ENCODE peak calls at places on chromosome 19, in eight cellular contexts. P, M, T, J, L, N, V and A are unnamed samples.

GRCh38 chr19:48176226-48176625 is 5.7 kb downstream of the ZSWIM9 start:
- DNase-seq in P (no peak), M (no peak), T (no peak), J (no peak), L (no peak), N (no peak), V (no peak), A (no peak)

GRCh38 chr19:2983351-2984195 is 6.2 kb downstream of the TLE6 start:
- DNase-seq in P (peak), M (peak), T (no peak), J (peak), L (peak), N (peak), V (peak), A (no peak)

GRCh38 chr19:53019684-53020083 is 6.0 kb downstream of the ERVV-1 start:
- DNase-seq in P (no peak), M (no peak), T (no peak), J (no peak), L (no peak), N (no peak), V (no peak), A (no peak)

GRCh38 chr19:55423225-55423967 is 15.8 kb upstream of the UBE2S start:
- DNase-seq in P (no peak), M (no peak), T (no peak), J (no peak), L (no peak), N (no peak), V (no peak), A (no peak)

GRCh38 chr19:30163663-30164062 is 208.5 kb upstream of the ZNF536 start:
- DNase-seq in P (no peak), M (no peak), T (no peak), J (no peak), L (no peak), N (no peak), V (no peak), A (no peak)

GRCh38 chr19:56764296-56764695 is 76.2 kb downstream of the PEG3 start:
- DNase-seq in P (no peak), M (no peak), T (no peak), J (no peak), L (no peak), N (no peak), V (no peak), A (no peak)

GRCh38 chr19:2458054-2458453 is 1.3 kb upstream of the LMNB2 start:
- DNase-seq in P (no peak), M (no peak), T (no peak), J (no peak), L (no peak), N (no peak), V (no peak), A (no peak)

GRCh38 chr19:29337029-29337428 is 124.1 kb upstream of the UQCRFS1 start:
- DNase-seq in P (no peak), M (no peak), T (no peak), J (no peak), L (no peak), N (no peak), V (no peak), A (no peak)

GRCh38 chr19:2270572-2271515 is 11.1 kb downstream of the PEAK3 start:
- DNase-seq in P (peak), M (peak), T (peak), J (peak), L (peak), N (peak), V (peak), A (no peak)

GRCh38 chr19:38035515-38036495 is 128.8 kb downstream of the SIPA1L3 start:
- DNase-seq in P (peak), M (no peak), T (no peak), J (no peak), L (no peak), N (no peak), V (peak), A (no peak)

GRCh38 chr19:41144403-41144802 is 30.2 kb downstream of the CYP2F1 start:
- DNase-seq in P (peak), M (peak), T (peak), J (peak), L (peak), N (peak), V (peak), A (no peak)

GRCh38 chr19:8021374-8021773 is 15.9 kb upstream of the ELAVL1 start:
- DNase-seq in P (no peak), M (no peak), T (no peak), J (no peak), L (no peak), N (no peak), V (no peak), A (no peak)

GRCh38 chr19:2624537-2625091 is 77.9 kb downstream of the GNG7 start:
- DNase-seq in P (no peak), M (no peak), T (no peak), J (peak), L (peak), N (no peak), V (no peak), A (no peak)

GRCh38 chr19:10335149-10336053 is 2.1 kb upstream of the RAVER1 start:
- DNase-seq in P (no peak), M (no peak), T (no peak), J (no peak), L (no peak), N (no peak), V (no peak), A (no peak)

GRCh38 chr19:42076375-42076944 is 494 bp downstream of the ZNF574 start:
- DNase-seq in P (peak), M (peak), T (no peak), J (no peak), L (no peak), N (no peak), V (no peak), A (no peak)

GRCh38 chr19:10508707-10509106 is 5.6 kb upstream of the KEAP1 start:
- DNase-seq in P (no peak), M (no peak), T (no peak), J (no peak), L (no peak), N (no peak), V (no peak), A (no peak)

DNA sequence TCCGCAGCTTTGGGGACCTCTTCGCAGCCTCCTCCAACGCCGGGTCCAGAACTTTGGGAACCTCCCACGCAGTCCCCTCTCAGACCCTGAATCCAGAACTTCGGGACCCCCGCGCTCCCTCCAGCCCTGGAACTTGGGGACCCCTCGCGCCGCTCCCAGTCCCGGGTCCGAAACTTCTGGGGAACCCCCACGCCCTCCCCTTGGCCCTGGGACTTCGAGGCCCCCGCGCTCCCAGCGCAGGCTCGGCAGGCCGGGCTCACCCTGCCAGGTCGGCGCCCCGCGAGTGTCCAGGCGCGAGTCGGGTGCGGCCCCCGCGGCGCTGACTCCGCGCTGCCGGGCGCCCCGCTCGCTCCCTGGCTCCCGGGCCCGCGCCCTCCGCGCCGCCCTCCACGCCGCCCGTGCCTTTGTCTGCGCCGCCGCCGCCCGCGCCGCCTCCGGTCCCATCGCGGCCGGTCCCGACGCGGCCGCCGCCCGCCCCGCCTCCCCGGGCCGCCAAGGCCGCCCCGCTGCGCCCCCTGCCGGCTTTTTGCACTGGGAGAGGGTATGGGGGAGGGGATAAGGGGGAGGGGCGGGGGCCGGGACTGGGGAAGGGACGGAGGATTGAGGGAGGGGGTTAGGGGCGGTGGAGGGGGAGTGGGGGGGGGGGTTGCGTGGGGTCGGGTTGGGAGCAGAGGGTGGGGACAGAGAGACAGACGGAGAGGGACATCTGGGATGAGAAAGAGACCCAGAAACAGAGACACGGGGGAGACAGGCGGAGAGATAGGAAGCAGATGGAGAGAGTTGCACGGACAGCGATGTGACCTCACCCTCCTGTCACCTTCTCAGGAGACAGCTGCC is at the start of gene HOMER3:
- DNase-seq in P (peak), M (peak), T (peak), J (peak), L (peak), N (peak), V (peak), A (no peak)
- TF ChIP-seq CTCF in P (peak), M (no peak), T (peak), J (no peak), L (peak), N (peak), V (peak), A (peak)

GRCh38 chr19:46611791-46612190 is 10.7 kb downstream of the CALM3 start:
- DNase-seq in P (peak), M (no peak), T (no peak), J (no peak), L (no peak), N (peak), V (no peak), A (no peak)
- H3K4me3 ChIP-seq in P (no peak), M (no peak), T (no peak), J (no peak), L (no peak), N (no peak), V (no peak), A (no peak)

DNA sequence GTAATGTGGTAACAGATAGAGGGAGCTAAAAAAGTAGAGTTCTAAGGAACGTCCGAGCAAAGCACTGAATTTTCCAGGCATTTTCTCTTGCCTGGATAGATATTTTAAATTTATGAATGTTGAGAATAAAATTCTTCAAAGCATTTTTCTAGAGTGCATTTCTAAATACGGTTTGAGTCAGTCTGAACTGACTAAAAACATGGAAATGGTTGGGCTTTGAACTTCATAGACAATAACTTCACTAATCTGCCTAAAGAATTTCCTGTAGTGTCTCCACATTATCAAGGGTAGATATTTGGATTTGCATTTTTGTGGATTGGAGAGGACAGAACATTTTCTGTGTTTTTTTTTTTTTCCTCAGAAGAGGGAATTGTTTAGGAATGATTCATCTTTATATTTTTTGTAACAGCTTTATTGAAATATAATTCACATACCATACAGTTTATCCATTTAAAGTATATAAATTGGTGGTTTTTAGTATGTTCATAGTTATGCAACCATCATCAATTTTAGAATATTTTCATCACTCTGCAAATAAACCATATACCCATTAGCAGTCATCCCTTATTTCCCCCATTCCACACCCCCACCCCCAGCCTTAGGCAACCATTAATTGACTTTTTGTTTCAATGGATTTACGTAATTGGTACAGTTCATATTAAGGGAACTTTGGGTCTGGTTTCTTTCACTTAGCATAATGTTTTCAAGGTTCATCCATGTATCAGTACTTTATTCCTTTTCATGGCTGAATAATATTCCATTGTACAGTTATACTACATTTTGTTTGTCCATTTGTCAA is 20.7 kb downstream of the GARRE1 start:
- DNase-seq in P (no peak), M (peak), T (no peak), J (no peak), L (no peak), N (no peak), V (peak), A (peak)
- TF ChIP-seq CTCF in P (no peak), M (no peak), T (no peak), J (no peak), L (peak), N (no peak), V (peak), A (no peak)

GRCh38 chr19:11814707-11815050 is 606 bp downstream of the ZNF440 start:
- DNase-seq in P (no peak), M (peak), T (no peak), J (no peak), L (peak), N (no peak), V (peak), A (no peak)

DNA sequence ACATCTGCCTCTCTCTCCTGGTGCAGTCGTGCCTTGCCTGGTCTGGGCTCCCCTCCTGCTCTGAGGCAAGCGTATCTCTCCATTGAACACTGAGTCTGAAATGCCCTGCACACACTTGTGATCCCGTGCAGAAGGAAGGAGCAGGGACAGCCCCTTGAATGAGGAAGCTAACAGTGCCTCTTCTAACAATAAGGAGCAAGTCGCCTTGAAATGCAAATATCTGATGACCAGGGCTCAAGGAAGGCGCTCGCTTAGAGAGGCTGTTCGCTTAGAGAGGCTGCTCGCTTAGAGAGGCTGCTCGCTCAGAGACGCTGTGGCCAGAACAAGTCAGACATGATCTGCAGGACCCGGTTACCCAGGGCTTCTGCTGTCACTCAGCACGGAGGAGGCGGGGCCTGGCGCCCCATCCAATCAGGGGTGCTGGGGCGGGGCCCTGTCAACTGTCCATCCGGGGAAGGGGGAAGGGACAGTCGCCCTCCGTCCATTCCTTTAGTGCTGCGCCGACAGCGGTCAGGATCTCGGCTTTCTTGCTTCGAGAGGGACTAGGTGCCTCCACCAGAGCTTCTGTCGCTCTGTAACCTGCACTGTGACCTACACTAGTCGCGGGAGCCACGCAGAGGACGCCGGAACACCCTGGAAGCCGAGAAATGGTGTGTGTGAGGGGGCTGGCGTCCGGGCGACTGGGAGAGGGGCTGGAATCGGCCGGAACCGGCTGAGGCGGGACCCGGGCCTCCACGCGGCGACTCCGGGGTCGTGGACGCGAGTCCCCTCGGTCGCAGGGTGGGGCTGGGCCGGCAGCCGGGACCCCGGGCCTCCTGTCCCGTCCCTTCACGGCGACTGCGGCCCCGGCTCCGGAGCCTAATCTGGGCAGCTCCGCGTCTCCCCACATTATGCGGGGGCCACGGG is at the start of gene ZNF440:
- DNase-seq in P (peak), M (peak), T (no peak), J (peak), L (peak), N (peak), V (peak), A (peak)
- H3K4me3 ChIP-seq in P (peak), M (peak), T (no peak), J (peak), L (peak), N (peak), V (peak), A (peak)

DNA sequence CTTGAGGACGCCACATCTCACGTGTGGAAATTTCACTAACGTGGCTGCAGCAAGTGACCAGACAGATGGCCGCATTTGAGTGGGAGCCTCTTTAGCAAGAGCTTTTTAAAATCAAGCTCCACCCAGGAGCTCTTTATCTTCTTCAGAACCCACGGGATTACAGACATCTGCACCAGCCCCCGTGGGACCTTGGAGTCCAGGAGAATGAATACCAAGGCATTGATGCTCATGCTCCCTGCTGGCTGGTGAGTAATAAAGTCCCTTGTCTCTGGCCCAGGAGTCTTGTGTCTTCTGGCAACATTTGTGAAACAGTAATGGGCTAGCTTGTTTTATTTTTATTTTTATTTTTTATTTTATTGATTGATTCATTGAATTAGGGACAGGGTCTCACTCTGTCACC is 64.4 kb downstream of the TRPM4 start:
- DNase-seq in P (no peak), M (no peak), T (no peak), J (no peak), L (no peak), N (no peak), V (peak), A (no peak)
- TF ChIP-seq CTCF in P (no peak), M (no peak), T (no peak), J (no peak), L (no peak), N (no peak), V (no peak), A (no peak)

GRCh38 chr19:17504030-17504429 is 7.4 kb upstream of the PGLS start:
- DNase-seq in P (no peak), M (no peak), T (no peak), J (no peak), L (no peak), N (no peak), V (no peak), A (no peak)
- H3K4me3 ChIP-seq in P (no peak), M (no peak), T (no peak), J (no peak), L (no peak), N (no peak), V (no peak), A (no peak)

DNA sequence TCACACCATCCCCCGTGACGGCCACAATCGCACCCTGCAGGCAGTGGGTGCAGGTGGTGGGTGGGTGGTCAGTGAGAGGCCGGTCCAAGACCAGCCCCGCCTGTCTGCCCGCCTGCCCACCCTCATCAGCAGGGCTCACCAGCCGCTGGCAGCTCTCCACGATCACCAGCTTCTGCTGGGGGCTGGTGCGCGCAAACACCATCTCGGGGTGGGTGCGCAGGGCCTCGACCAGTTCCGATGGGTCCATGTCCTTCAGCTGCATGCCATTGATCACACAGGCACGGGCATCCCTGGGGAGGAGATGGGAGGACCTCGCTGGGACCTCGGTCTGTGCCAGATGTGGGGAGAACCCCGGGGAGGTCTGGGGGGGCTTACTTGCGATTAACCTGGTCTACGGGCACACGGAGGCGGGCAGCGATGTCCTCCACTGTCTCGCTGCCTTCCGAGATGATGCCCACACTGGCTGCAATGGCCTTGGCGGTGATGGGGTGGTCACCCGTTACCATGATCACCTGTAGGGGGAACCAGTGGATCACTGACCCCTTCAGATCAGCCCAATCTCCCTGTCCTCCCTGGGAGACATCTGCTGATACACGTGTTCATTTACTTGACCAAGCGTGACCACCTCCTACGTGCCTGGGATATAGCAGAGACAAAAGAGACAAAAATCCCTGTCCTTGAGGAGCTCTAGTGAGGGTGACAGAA is 8.0 kb downstream of the ATP4A start:
- DNase-seq in P (no peak), M (peak), T (peak), J (no peak), L (no peak), N (no peak), V (peak), A (no peak)
- TF ChIP-seq CTCF in P (no peak), M (no peak), T (peak), J (peak), L (no peak), N (no peak), V (peak), A (peak)

GRCh38 chr19:18768046-18768771 is 22.9 kb downstream of the COMP start:
- DNase-seq in P (no peak), M (no peak), T (no peak), J (no peak), L (no peak), N (no peak), V (no peak), A (no peak)

GRCh38 chr19:18763674-18764590 is 27.2 kb downstream of the COMP start:
- DNase-seq in P (no peak), M (no peak), T (no peak), J (no peak), L (no peak), N (no peak), V (peak), A (peak)

GRCh38 chr19:18762125-18763023 is 28.7 kb downstream of the COMP start:
- DNase-seq in P (peak), M (peak), T (no peak), J (peak), L (peak), N (no peak), V (no peak), A (no peak)

GRCh38 chr19:18764591-18765051 is 26.5 kb downstream of the COMP start:
- DNase-seq in P (no peak), M (no peak), T (no peak), J (no peak), L (no peak), N (no peak), V (peak), A (no peak)

GRCh38 chr19:18765224-18765623 is 25.9 kb downstream of the COMP start:
- DNase-seq in P (no peak), M (no peak), T (no peak), J (peak), L (no peak), N (no peak), V (no peak), A (no peak)
- H3K4me3 ChIP-seq in P (no peak), M (no peak), T (no peak), J (no peak), L (no peak), N (no peak), V (no peak), A (no peak)

GRCh38 chr19:13842294-13843103 is 34.4 kb upstream of the NANOS3 start:
- DNase-seq in P (peak), M (peak), T (peak), J (peak), L (peak), N (peak), V (peak), A (no peak)
- TF ChIP-seq CTCF in P (peak), M (no peak), T (no peak), J (no peak), L (no peak), N (no peak), V (no peak), A (no peak)

GRCh38 chr19:23474761-23475160 is 79.5 kb upstream of the ZNF91 start:
- DNase-seq in P (no peak), M (no peak), T (no peak), J (no peak), L (no peak), N (no peak), V (no peak), A (no peak)

GRCh38 chr19:23475477-23475876 is 80.2 kb upstream of the ZNF91 start:
- DNase-seq in P (no peak), M (no peak), T (no peak), J (no peak), L (no peak), N (no peak), V (no peak), A (no peak)

GRCh38 chr19:23474172-23474571 is 78.9 kb upstream of the ZNF91 start:
- DNase-seq in P (no peak), M (no peak), T (no peak), J (no peak), L (no peak), N (no peak), V (no peak), A (no peak)

GRCh38 chr19:23470873-23471555 is 75.7 kb upstream of the ZNF91 start:
- DNase-seq in P (no peak), M (no peak), T (no peak), J (no peak), L (no peak), N (no peak), V (no peak), A (no peak)
- H3K4me3 ChIP-seq in P (no peak), M (no peak), T (no peak), J (no peak), L (no peak), N (peak), V (no peak), A (no peak)